ENCODE peak calls at places on chromosomes 1 and 21, in five cellular contexts. X, A, Z, N and K are unnamed samples.

GRCh38 chr21:43355925-43356289 is 71.0 kb downstream of the SIK1 start:
- DNase-seq in Z (no peak), A (no peak), X (no peak), N (no peak), K (no peak)

GRCh38 chr1:187460093-187460492 is 631.3 kb downstream of the PLA2G4A start:
- DNase-seq in Z (no peak), A (no peak), N (no peak), X (no peak), K (no peak)

GRCh38 chr1:23581219-23581618 is 21.9 kb upstream of the ID3 start:
- DNase-seq in X (peak), N (peak), Z (peak), A (peak), K (peak)

GRCh38 chr1:203178821-203179220 is 3.2 kb upstream of the MYBPH start:
- DNase-seq in A (no peak), X (no peak), Z (no peak), N (no peak), K (no peak)

GRCh38 chr1:207799989-207800648 is 48.3 kb downstream of the CD46 start:
- DNase-seq in A (no peak), N (no peak), X (no peak), Z (no peak), K (no peak)

GRCh38 chr1:54800899-54801759 is at the start of gene TTC22:
- DNase-seq in N (no peak), X (no peak), Z (no peak), A (no peak), K (no peak)

GRCh38 chr1:226946285-226946684 is 6.2 kb downstream of the COQ8A start:
- DNase-seq in A (no peak), N (no peak), X (no peak), Z (peak), K (no peak)

GRCh38 chr1:172545349-172546004 is 12.5 kb downstream of the SUCO start:
- DNase-seq in X (no peak), N (no peak), A (no peak), Z (no peak), K (no peak)

GRCh38 chr1:62905309-62905708 is 121.4 kb downstream of the ATG4C start:
- DNase-seq in N (no peak), Z (no peak), A (no peak), X (no peak), K (no peak)

GRCh38 chr1:248821641-248822040 is 4.1 kb downstream of the SH3BP5L start:
- DNase-seq in N (no peak), Z (peak), X (no peak), A (no peak), K (no peak)

GRCh38 chr1:20992327-20993056 is 184.2 kb downstream of the EIF4G3 start:
- DNase-seq in Z (no peak), N (peak), A (no peak), X (no peak), K (peak)

GRCh38 chr21:46092026-46092764 is 5.7 kb upstream of the COL6A2 start:
- DNase-seq in A (peak), Z (peak), X (peak), N (peak), K (peak)

GRCh38 chr1:229665912-229666558 is 40.0 kb downstream of the URB2 start:
- DNase-seq in X (no peak), A (no peak), Z (peak), N (no peak), K (no peak)

GRCh38 chr1:80779278-80779677 is 1021.5 kb upstream of the ADGRL2 start:
- DNase-seq in X (no peak), Z (no peak), N (no peak), A (no peak), K (no peak)

GRCh38 chr1:206935491-206936067 is 10.7 kb downstream of the PIGR start:
- DNase-seq in A (peak), Z (no peak), N (no peak), X (no peak), K (peak)

DNA sequence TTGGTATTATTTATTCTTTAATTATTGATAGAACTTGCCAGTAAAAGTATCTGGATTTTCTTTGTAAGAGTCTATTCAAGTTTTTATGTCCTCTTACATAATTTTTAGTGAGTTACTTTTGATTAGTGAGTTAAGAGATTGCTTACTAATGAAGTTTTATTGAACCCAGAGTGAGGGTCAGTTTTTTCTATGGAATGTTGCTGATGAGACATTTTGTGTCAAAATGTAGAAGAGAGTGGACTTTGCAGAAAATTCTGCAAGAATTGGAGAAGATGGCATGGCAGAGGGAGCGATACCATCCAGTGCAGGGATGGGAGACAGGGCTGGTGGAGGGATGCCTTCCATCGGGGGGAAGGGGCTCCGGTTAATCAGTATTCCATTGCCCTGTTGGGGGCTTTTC is 11.0 kb downstream of the MTARC2 start:
- DNase-seq in X (no peak), N (no peak), Z (no peak), A (no peak), K (no peak)
- TF ChIP-seq CTCF in X (no peak), N (no peak), Z (no peak), A (no peak), K (no peak)

GRCh38 chr1:151718011-151718431 is 1.4 kb upstream of the CELF3 start:
- DNase-seq in Z (no peak), A (no peak), X (peak), N (no peak), K (no peak)

GRCh38 chr1:151716771-151717631 is at the start of gene CELF3:
- DNase-seq in X (no peak), N (no peak), A (no peak), Z (no peak), K (peak)

GRCh38 chr1:151715726-151716404 is 738 bp downstream of the CELF3 start:
- DNase-seq in Z (no peak), A (no peak), X (no peak), N (no peak), K (no peak)

GRCh38 chr1:151714820-151715725 is 1.5 kb downstream of the CELF3 start:
- DNase-seq in Z (no peak), A (no peak), X (no peak), N (no peak), K (no peak)

DNA sequence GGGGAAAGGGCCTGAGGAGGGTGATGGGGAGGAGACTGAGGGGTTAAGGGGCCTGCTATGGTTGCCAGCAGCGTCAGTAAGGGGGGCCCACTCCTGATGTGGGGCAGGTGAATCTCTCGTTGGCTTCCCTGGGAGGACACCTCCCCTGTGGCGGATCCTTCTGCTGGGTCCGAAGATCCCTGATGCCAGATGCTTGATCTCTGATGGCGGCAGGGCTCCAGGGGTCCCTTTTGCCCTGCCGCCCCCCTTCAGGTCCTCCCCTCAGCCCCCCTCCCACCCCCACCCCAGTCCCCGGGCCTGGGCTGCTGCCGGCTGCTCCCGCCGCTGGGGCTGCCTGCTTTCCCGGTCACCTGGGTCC is 219 bp downstream of the CELF3 start:
- DNase-seq in A (no peak), N (no peak), Z (no peak), X (no peak), K (no peak)
- H3K4me3 ChIP-seq in A (no peak), N (no peak), Z (no peak), X (no peak), K (no peak)

DNA sequence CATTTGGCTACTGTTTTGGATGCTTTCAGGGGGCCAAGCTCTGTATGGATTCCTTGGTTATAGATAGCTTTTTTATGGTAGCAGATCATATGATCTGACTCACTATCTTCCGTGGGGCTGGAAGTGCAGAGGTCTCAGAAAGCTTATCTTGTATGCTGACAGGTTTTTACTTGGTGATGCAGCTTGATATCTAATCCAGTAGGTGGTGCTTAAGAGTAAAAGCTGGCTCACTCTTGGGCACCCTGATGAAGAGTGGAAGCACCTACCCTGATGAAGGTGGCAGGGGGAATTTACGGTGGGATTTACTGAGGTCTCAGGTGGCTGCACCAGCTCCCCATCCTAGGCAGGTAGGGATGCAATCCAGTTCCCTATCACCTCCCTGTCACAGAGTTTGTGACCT is 151.2 kb downstream of the PTBP2 start:
- DNase-seq in N (no peak), X (no peak), A (no peak), Z (no peak), K (no peak)
- TF ChIP-seq CTCF in N (no peak), X (no peak), A (no peak), Z (no peak), K (no peak)

DNA sequence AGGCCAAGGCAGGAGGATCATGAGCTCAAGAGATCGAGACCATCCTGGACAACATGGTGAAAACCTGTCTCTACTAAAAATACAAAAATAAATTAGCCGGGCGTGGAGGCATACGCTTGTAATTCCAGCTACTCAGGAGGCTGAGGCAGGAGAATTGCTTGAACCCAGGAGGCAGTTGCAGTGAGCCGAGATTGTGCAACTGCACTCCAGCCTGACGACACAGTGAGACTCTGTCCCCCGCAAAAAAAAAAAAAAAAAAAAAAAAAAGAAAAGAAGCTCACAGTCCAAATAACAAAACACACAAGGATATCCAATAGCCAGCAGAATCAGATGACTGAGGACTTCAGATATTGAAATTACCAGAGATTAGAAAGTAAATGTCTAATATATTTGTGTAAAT is 11.8 kb downstream of the AHCTF1 start:
- DNase-seq in Z (no peak), A (no peak), X (no peak), N (no peak), K (no peak)
- H3K4me3 ChIP-seq in Z (no peak), A (no peak), X (no peak), N (no peak), K (no peak)

GRCh38 chr1:234393190-234393589 is 19.9 kb downstream of the COA6 start:
- DNase-seq in N (no peak), A (no peak), X (no peak), Z (no peak), K (no peak)
- TF ChIP-seq CTCF in N (no peak), A (no peak), X (no peak), Z (no peak), K (no peak)

DNA sequence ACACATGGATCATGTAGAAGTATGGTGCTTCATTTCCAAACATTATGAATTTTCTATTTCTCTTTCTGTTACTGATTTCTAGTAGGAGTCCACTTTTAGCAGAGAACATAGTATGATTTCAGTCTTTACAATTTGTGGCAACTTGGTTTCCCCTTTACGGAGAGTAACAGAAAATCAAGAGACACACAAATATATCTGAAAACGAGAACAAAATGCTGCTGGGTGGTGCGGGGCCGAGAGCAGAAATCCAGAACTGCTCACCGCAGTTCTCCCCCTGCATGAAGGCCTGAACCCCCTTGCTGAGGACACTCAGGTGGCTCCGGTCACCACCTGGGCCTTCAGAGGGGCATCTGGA is 94.5 kb upstream of the FMN2 start:
- DNase-seq in N (no peak), X (no peak), Z (no peak), A (no peak), K (peak)
- H3K4me3 ChIP-seq in N (peak), X (no peak), Z (no peak), A (no peak), K (no peak)